ENCODE peak calls at places on chromosomes 16 and 17, in five cellular contexts. M is H9, X is neuronal stem cell, E is H1, Y is trophoblast cell. R is an unnamed sample.

GRCh38 chr16:68116256-68116853 is 31.2 kb downstream of the NFATC3 start:
- DNase-seq in E (no peak), M (no peak), Y (no peak), X (no peak), R (peak)

GRCh38 chr17:32452281-32452680 is 8.0 kb downstream of the PSMD11 start:
- DNase-seq in E (no peak), X (no peak), M (no peak), Y (no peak), R (no peak)

GRCh38 chr17:76027159-76027839 is at the start of gene EVPL:
- DNase-seq in E (no peak), Y (no peak), X (no peak), M (peak), R (no peak)

GRCh38 chr17:4003501-4004421 is 39.5 kb upstream of the ATP2A3 start:
- DNase-seq in Y (no peak), E (peak), X (no peak), M (peak), R (no peak)

GRCh38 chr16:89921699-89922476 is 1.3 kb upstream of the TUBB3 start:
- DNase-seq in Y (peak), M (peak), E (peak), X (peak), R (peak)

GRCh38 chr17:42017866-42018200 is 594 bp upstream of the DNAJC7 start:
- DNase-seq in Y (no peak), M (peak), E (no peak), X (no peak), R (no peak)

GRCh38 chr17:2178798-2179505 is 124.0 kb downstream of the HIC1 start:
- DNase-seq in X (no peak), Y (no peak), E (no peak), M (no peak), R (no peak)

GRCh38 chr16:8887952-8888560 is 5.9 kb downstream of the LITAFD start:
- DNase-seq in E (no peak), Y (no peak), X (no peak), M (no peak), R (peak)

GRCh38 chr17:58694826-58695225 is 2.4 kb downstream of the RAD51C start:
- DNase-seq in E (no peak), X (no peak), M (no peak), Y (no peak), R (no peak)

GRCh38 chr17:41494524-41494923 is 4.8 kb upstream of the KRT36 start:
- DNase-seq in Y (no peak), E (no peak), M (no peak), X (no peak), R (peak)

GRCh38 chr16:71440669-71441347 is 1.0 kb downstream of the TLE7 start:
- DNase-seq in E (peak), Y (peak), X (no peak), M (peak), R (no peak)

GRCh38 chr16:71353736-71354135 is 4.8 kb upstream of the CALB2 start:
- DNase-seq in Y (no peak), X (no peak), E (no peak), M (peak), R (no peak)

GRCh38 chr16:83552193-83552592 is 255.6 kb upstream of the HSBP1 start:
- DNase-seq in M (no peak), X (no peak), Y (no peak), E (no peak), R (peak)

GRCh38 chr17:6045621-6046357 is 24.4 kb upstream of the WSCD1 start:
- DNase-seq in Y (no peak), X (no peak), E (no peak), M (no peak), R (no peak)

GRCh38 chr16:52372313-52372712 is 174.6 kb downstream of the TOX3 start:
- DNase-seq in M (no peak), Y (no peak), X (no peak), E (no peak), R (no peak)

GRCh38 chr16:88561485-88562369 is 8.5 kb upstream of the ZC3H18 start:
- DNase-seq in X (peak), Y (no peak), E (peak), M (peak), R (peak)

GRCh38 chr17:1707107-1707506 is 3.1 kb downstream of the TLCD2 start:
- DNase-seq in M (no peak), E (no peak), Y (no peak), X (no peak), R (no peak)

GRCh38 chr16:54116126-54116525 is 170.5 kb downstream of the IRX3 start:
- DNase-seq in M (no peak), X (no peak), E (no peak), Y (no peak), R (no peak)

GRCh38 chr16:73447850-73448249 is 399.9 kb upstream of the ZFHX3 start:
- DNase-seq in E (no peak), X (no peak), M (no peak), Y (no peak), R (no peak)

GRCh38 chr17:79948918-79949645 is 86.6 kb downstream of the TBC1D16 start:
- DNase-seq in Y (no peak), M (no peak), X (no peak), E (peak), R (no peak)

GRCh38 chr17:76161619-76162222 is 20.7 kb upstream of the FOXJ1 start:
- DNase-seq in X (no peak), Y (no peak), E (no peak), M (no peak), R (no peak)

GRCh38 chr16:56669005-56669839 is at the start of gene MT1H:
- DNase-seq in M (peak), Y (no peak), E (peak), X (no peak), R (no peak)

GRCh38 chr17:64066709-64067108 is 46.3 kb upstream of the ICAM2 start:
- DNase-seq in Y (no peak), M (no peak), X (no peak), E (no peak), R (no peak)

GRCh38 chr16:7303677-7304200 is 28.9 kb upstream of the RBFOX1 start:
- DNase-seq in M (peak), X (no peak), Y (no peak), E (peak), R (no peak)

GRCh38 chr17:66542183-66542966 is 240.0 kb downstream of the PRKCA start:
- DNase-seq in E (no peak), M (no peak), X (no peak), Y (no peak), R (peak)

GRCh38 chr16:48535831-48536599 is 74.0 kb downstream of the N4BP1 start:
- DNase-seq in M (no peak), E (no peak), X (peak), Y (no peak), R (peak)

GRCh38 chr16:48542020-48542473 is 67.9 kb downstream of the N4BP1 start:
- DNase-seq in X (no peak), Y (no peak), E (no peak), M (no peak), R (peak)

GRCh38 chr17:42317256-42317966 is 29.1 kb downstream of the STAT5A start:
- DNase-seq in Y (no peak), X (no peak), E (no peak), M (no peak), R (no peak)

GRCh38 chr17:78347453-78347852 is 12.4 kb downstream of the SOCS3 start:
- DNase-seq in X (no peak), Y (no peak), M (no peak), E (no peak), R (no peak)

GRCh38 chr17:72985882-72986720 is 106.4 kb downstream of the SLC39A11 start:
- DNase-seq in M (peak), X (peak), Y (peak), E (peak), R (peak)

GRCh38 chr17:4341616-4341977 is 24.9 kb downstream of the UBE2G1 start:
- DNase-seq in M (no peak), X (no peak), Y (no peak), E (no peak), R (no peak)

GRCh38 chr16:3026003-3026378 is 2.2 kb downstream of the THOC6 start:
- DNase-seq in M (peak), X (no peak), E (no peak), Y (no peak), R (no peak)

GRCh38 chr17:15290605-15291004 is 25.5 kb upstream of the PMP22 start:
- DNase-seq in E (no peak), Y (peak), M (no peak), X (no peak), R (no peak)
- H2BK12ac ChIP-seq in E (no peak), Y (no peak), M (no peak), X (no peak), R (no peak)

GRCh38 chr17:17503566-17504130 is 7.5 kb upstream of the RASD1 start:
- DNase-seq in E (no peak), X (no peak), Y (no peak), M (no peak), R (no peak)
- H2BK12ac ChIP-seq in E (no peak), X (no peak), Y (no peak), M (no peak), R (no peak)

DNA sequence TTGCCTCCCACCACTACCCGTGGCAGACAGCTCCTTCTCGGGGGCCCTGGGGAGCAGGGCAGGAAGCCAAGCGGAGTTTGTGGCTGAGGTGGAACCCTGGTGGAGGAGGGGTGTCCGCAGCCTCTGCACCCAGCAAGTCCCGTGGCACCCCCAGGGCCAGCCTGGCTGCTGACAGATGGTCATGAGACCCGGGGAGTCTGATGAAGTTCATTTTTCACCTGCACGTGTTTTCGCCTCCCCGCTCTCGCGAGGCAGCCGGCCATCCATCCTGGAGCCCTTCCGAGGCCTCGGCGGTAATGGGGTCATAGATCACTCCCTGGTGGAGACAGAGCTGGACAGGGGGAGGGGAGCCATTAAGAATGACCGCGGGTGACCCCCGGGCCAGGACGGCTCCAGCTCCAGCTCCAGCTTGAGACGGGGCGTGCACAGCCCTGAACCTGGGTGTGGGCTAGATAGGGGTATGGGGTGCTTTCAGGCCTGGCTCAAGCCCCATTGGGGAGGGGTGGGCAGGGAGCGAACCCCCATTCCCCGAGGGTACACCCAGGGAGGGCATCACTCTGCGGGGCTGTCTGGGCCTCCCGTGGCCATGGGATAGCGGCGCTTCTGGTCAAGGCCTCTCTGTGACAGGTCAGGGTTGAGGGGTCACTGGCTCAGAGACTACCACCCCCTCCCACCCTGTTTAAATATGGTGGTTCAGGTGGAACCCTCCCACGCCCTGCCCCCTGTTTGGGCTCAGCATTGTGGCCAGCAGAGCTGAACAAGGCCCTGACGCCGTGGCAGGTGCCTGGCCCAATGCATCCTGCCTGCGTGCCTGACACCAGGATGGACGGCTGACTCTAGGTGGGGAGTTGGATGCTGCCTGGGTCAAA is 227.4 kb upstream of the GSE1 start:
- DNase-seq in Y (no peak), X (no peak), E (peak), M (no peak), R (no peak)
- H2BK12ac ChIP-seq in Y (no peak), X (no peak), E (no peak), M (no peak), R (peak)

GRCh38 chr17:44642861-44643260 is 13.4 kb upstream of the MEIOC start:
- DNase-seq in X (no peak), M (no peak), Y (no peak), E (no peak), R (no peak)

GRCh38 chr17:44633998-44634397 is 22.3 kb upstream of the MEIOC start:
- DNase-seq in Y (no peak), X (no peak), M (no peak), E (no peak), R (no peak)

GRCh38 chr17:44636562-44636961 is 19.7 kb upstream of the MEIOC start:
- DNase-seq in X (no peak), Y (no peak), E (no peak), M (no peak), R (peak)

GRCh38 chr17:44637066-44637465 is 19.2 kb upstream of the MEIOC start:
- DNase-seq in E (no peak), X (no peak), M (no peak), Y (no peak), R (peak)
- H2BK12ac ChIP-seq in E (no peak), X (no peak), M (no peak), Y (no peak), R (no peak)

R was measured in mesenchymal stem cell.